ENCODE peak calls at places on chromosomes 12 and 14, in six cellular contexts. S, A, G, Z, L and T are unnamed samples.

GRCh38 chr14:77988966-77989365 is 181.2 kb upstream of the NRXN3 start:
- DNase-seq in S (no peak), A (peak; percentile 31), G (no peak), Z (no peak), L (no peak), T (peak; percentile 67)

GRCh38 chr12:20946732-20947131 is 136.2 kb downstream of the SLCO1B3 start:
- DNase-seq in S (peak; percentile 54), A (no peak), G (no peak), Z (no peak), L (no peak), T (no peak)

GRCh38 chr14:105090493-105091334 is 25.5 kb upstream of the GPR132 start:
- DNase-seq in S (peak; percentile 86), A (peak; percentile 79), G (peak; percentile 75), Z (peak; percentile 90), L (peak; percentile 89), T (peak; percentile 87)

GRCh38 chr12:49895773-49896172 is 7.9 kb downstream of the FAIM2 start:
- DNase-seq in S (peak; percentile 58), A (no peak), G (no peak), Z (no peak), L (peak; percentile 16), T (no peak)

GRCh38 chr12:52151859-52152783 is 39.7 kb downstream of the KRT80 start:
- DNase-seq in S (peak; percentile 70), A (peak; percentile 37), G (peak; percentile 88), Z (peak; percentile 79), L (peak; percentile 74), T (peak; percentile 75)

GRCh38 chr12:57090924-57091632 is 2.2 kb downstream of the NAB2 start:
- DNase-seq in S (peak; percentile 48), A (no peak), G (no peak), Z (no peak), L (peak; percentile 62), T (no peak)

GRCh38 chr12:104006929-104007328 is 41.3 kb downstream of the TDG start:
- DNase-seq in S (no peak), A (no peak), G (no peak), Z (no peak), L (no peak), T (no peak)

GRCh38 chr12:114450019-114450418 is 44.1 kb upstream of the TBX5 start:
- DNase-seq in S (no peak), A (no peak), G (no peak), Z (no peak), L (no peak), T (no peak)

GRCh38 chr12:107057071-107057834 is 36.1 kb downstream of the CRY1 start:
- DNase-seq in S (no peak), A (no peak), G (no peak), Z (no peak), L (no peak), T (no peak)

GRCh38 chr12:11684393-11684792 is 34.9 kb downstream of the ETV6 start:
- DNase-seq in S (no peak), A (no peak), G (no peak), Z (no peak), L (no peak), T (no peak)

GRCh38 chr12:43306066-43306465 is 245.9 kb downstream of the ADAMTS20 start:
- DNase-seq in S (no peak), A (no peak), G (peak; percentile 9), Z (no peak), L (no peak), T (no peak)

GRCh38 chr14:57486767-57487379 is 6.8 kb downstream of the CCDC198 start:
- DNase-seq in S (peak; percentile 19), A (peak; percentile 8), G (no peak), Z (no peak), L (no peak), T (no peak)

GRCh38 chr14:65750906-65751305 is 338.4 kb downstream of the FUT8 start:
- DNase-seq in S (no peak), A (no peak), G (no peak), Z (no peak), L (no peak), T (no peak)

GRCh38 chr12:104712477-104712876 is 245.6 kb downstream of the SLC41A2 start:
- DNase-seq in S (no peak), A (no peak), G (no peak), Z (no peak), L (no peak), T (no peak)

GRCh38 chr14:90053044-90053443 is 8.8 kb upstream of the KCNK13 start:
- DNase-seq in S (no peak), A (no peak), G (no peak), Z (no peak), L (no peak), T (no peak)
- H3K27me3 ChIP-seq in S (no peaks in the 10 kb centered on the region), A (peaks cover 25% of the 10 kb centered on the region), G (no peaks in the 10 kb centered on the region), Z (peaks cover 5% of the 10 kb centered on the region), L (no peaks in the 10 kb centered on the region), T (peaks cover 43% of the 10 kb centered on the region)

DNA sequence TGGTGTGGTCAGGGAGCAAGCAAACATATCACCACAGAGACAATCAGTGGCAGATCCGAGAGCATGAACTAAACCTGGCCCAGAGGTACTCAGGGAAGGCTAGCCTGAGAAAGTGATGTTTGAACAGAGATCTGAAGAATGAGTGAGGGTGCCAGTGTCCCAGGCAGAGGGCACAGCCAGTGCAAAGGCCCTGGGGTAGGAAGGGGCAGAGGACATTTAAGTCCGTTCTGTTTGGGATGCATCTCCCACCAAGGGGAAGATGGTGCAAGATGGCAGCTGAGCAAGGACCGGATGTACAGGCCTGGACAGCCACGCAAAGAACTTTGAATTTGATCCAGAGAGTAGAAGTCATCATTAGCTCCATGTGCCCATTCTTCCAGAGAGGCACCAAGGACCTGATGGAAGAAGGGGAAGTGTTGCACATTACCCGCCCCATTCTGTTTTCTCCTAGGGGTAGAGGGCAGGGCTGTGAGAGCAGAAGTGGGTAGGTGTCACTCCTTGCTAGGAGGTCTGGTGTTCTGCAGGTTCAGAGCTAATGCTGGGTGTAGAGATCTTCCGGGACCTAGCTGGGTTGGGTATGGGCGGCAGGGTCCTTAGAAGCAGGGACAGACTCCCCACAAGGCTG is 3.9 kb downstream of the DTX1 start:
- DNase-seq in S (no peak), A (no peak), G (no peak), Z (no peak), L (no peak), T (no peak)
- H3K4me1 ChIP-seq in S (peaks cover 9% of the 10 kb centered on the region), A (peaks cover 29% of the 10 kb centered on the region), G (peaks cover 3% of the 10 kb centered on the region), Z (peaks cover 11% of the 10 kb centered on the region), L (peaks cover 27% of the 10 kb centered on the region), T (peaks cover 16% of the 10 kb centered on the region)

DNA sequence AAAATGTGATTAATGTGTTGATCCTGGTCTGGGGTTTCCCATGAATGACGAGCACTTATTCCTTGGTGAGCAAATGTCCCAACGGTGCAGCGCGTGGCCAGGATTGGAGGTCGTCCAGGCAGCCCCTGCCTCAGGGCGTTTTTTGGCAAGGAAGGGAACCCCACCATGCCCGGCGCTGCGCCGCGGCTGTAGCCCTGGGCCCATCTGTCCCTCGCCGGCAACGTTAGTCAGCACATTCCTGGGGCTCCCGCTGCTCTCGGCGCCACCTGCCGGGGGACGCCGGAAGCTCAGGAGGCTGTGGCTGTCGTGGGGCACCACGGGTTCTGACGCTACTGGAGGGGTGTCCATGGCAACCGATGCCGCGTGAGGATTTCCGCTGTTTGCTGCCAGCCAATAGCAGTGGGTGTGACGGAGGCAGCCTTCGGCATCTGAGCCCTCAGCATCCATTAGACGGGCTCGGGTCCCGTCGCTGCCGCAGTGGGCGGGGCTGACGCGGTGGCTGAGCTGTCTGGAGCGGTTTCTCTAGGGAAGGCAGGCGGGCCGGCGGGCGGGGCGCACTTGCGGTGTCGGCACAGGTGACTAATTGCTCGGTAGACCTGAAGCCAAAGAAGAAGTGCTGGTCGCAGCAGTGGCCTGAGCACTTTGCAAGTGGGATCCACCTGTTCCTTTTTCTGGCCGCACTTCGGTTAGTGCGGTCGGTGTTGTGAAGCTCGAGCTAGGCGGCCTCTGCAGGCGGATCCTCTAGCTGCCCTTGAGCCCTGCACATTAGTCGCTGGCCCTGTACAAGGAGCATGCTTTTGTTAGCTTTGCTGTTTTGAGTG is 29.5 kb downstream of the RAB35 start:
- DNase-seq in S (peak; percentile 99), A (peak; percentile 98), G (peak; percentile 99), Z (peak; percentile 100), L (peak; percentile 99), T (peak; percentile 98)
- TF ChIP-seq POLR2A in S (peak; percentile 44), A (no peak), G (peak; percentile 55), Z (peak; percentile 21), L (no peak), T (no peak)

GRCh38 chr12:13980548-13981295 is 680 bp downstream of the GRIN2B start:
- DNase-seq in S (no peak), A (no peak), G (no peak), Z (no peak), L (no peak), T (no peak)
- H3K27me3 ChIP-seq in S (no peaks in the 10 kb centered on the region), A (peaks cover 36% of the 10 kb centered on the region), G (peaks cover 17% of the 10 kb centered on the region), Z (no peaks in the 10 kb centered on the region), L (peaks cover 9% of the 10 kb centered on the region), T (peaks cover 25% of the 10 kb centered on the region)

DNA sequence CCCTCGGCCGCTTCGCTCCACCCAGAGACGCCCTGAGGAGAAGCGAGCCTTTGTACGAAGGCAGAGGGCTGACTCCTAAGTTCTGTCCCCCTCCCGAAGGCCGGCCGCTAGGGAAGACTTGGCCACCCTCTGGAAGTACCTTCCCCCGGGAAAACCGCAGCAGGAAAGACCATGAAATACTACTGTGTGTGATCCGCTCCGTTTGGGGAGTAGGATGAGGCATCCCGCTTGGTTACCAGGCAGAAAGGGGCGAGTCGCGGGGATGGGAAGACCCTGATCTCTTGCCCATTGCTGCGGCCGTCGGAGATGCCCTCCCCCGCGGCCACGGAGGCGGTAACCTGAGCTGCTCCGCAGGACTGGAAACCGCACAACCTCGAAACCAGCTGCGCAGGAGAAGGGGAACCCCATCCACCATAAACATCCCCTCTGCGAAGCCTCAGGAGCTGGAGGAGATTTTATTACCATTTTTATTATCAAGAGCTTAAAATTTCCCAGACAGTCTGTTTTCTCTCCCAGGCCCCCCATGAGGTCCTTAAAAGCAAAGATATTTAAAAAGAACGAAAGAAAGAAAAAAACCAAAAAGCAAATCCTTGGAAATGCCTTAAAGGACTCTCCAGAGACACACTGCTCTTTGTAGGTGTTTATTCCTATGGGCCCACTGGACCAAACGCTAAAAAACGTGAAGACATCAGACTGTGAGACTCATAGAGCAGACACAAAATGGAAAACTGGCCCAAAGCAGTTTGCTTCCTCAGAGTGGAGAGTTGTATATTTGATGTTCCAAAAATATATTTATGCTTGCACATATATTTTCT is 965 bp upstream of the NID2 start:
- DNase-seq in S (peak; percentile 21), A (no peak), G (no peak), Z (no peak), L (no peak), T (peak; percentile 47)
- H3K4me1 ChIP-seq in S (peaks cover 11% of the 10 kb centered on the region), A (peaks cover 55% of the 10 kb centered on the region), G (no peaks in the 10 kb centered on the region), Z (no peaks in the 10 kb centered on the region), L (no peaks in the 10 kb centered on the region), T (peaks cover 44% of the 10 kb centered on the region)

GRCh38 chr14:100144996-100145646 is 14.3 kb downstream of the DEGS2 start:
- DNase-seq in S (peak; percentile 38), A (no peak), G (no peak), Z (peak; percentile 84), L (no peak), T (peak; percentile 45)
- TF ChIP-seq POLR2A in S (no peak), A (no peak), G (no peak), Z (no peak), L (no peak), T (no peak)

GRCh38 chr12:48336066-48336465 is 14.7 kb downstream of the ZNF641 start:
- DNase-seq in S (no peak), A (no peak), G (no peak), Z (no peak), L (no peak), T (no peak)
- H3K27me3 ChIP-seq in S (no peaks in the 10 kb centered on the region), A (no peaks in the 10 kb centered on the region), G (no peaks in the 10 kb centered on the region), Z (no peaks in the 10 kb centered on the region), L (no peaks in the 10 kb centered on the region), T (no peaks in the 10 kb centered on the region)